ENCODE peak calls at places on chromosomes 6 and 20, in six cellular contexts. D is AG08396, C is iris pigment epithelial cell, H is GM23248, A is gastrocnemius medialis, N is nucleus accumbens. Z is an unnamed sample.

GRCh38 chr20:62702886-62703852 is 5.5 kb upstream of the NTSR1 start:
- DNase-seq in D (peak), N (no peak), C (peak), H (peak), A (no peak), Z (peak)

GRCh38 chr6:148927581-148927980 is 180.8 kb downstream of the UST start:
- DNase-seq in N (no peak), C (no peak), H (no peak), A (no peak), D (no peak), Z (no peak)

GRCh38 chr6:474454-475185 is 83.1 kb downstream of the IRF4 start:
- DNase-seq in D (no peak), N (no peak), C (peak), H (no peak), A (no peak), Z (no peak)

GRCh38 chr6:169970306-169970988 is 219.0 kb downstream of the ERMARD start:
- DNase-seq in H (no peak), N (no peak), A (no peak), D (no peak), C (no peak), Z (no peak)

GRCh38 chr20:8424010-8424409 is 291.9 kb downstream of the PLCB1 start:
- DNase-seq in A (no peak), C (peak), D (peak), H (peak), N (no peak), Z (no peak)

GRCh38 chr20:15100506-15101160 is 763.2 kb upstream of the FLRT3 start:
- DNase-seq in A (no peak), H (peak), C (peak), N (no peak), D (no peak), Z (no peak)

GRCh38 chr20:35515949-35516645 is 13.4 kb downstream of the C20orf173 start:
- DNase-seq in D (peak), N (no peak), H (peak), C (peak), A (no peak), Z (peak)

GRCh38 chr6:1761472-1761871 is 151.8 kb downstream of the FOXC1 start:
- DNase-seq in N (no peak), A (no peak), C (no peak), H (no peak), D (no peak), Z (no peak)

GRCh38 chr20:32964575-32964974 is 39.7 kb downstream of the SUN5 start:
- DNase-seq in N (no peak), C (no peak), D (no peak), H (no peak), A (no peak), Z (no peak)

GRCh38 chr6:36809933-36810844 is 29.1 kb downstream of the CPNE5 start:
- DNase-seq in N (no peak), H (no peak), C (no peak), D (no peak), A (no peak), Z (no peak)

GRCh38 chr6:6803180-6803978 is 214.9 kb downstream of the LY86 start:
- DNase-seq in C (no peak), N (no peak), A (no peak), H (no peak), D (no peak), Z (no peak)

GRCh38 chr6:107735906-107736635 is 88.0 kb downstream of the SCML4 start:
- DNase-seq in A (no peak), N (no peak), C (no peak), D (no peak), H (no peak), Z (no peak)

GRCh38 chr6:168072730-168073129 is 6.3 kb downstream of the FRMD1 start:
- DNase-seq in D (no peak), C (no peak), H (no peak), A (no peak), N (no peak), Z (no peak)

GRCh38 chr6:136463796-136464542 is 86.3 kb downstream of the MAP7 start:
- DNase-seq in N (no peak), A (no peak), H (no peak), C (no peak), D (no peak), Z (no peak)

GRCh38 chr6:1310628-1311399 is 1.1 kb upstream of the FOXQ1 start:
- DNase-seq in C (no peak), N (no peak), A (no peak), D (no peak), H (peak), Z (no peak)

GRCh38 chr6:24807584-24807983 is 8.9 kb upstream of the ARMH2 start:
- DNase-seq in N (no peak), D (no peak), H (no peak), C (no peak), A (no peak), Z (no peak)

GRCh38 chr20:50691585-50692552 is 527 bp upstream of the RIPOR3 start:
- DNase-seq in A (no peak), H (peak), N (no peak), C (peak), D (peak), Z (peak)

GRCh38 chr6:97663252-97663651 is 380.2 kb upstream of the MMS22L start:
- DNase-seq in D (no peak), C (no peak), A (no peak), N (no peak), H (no peak), Z (no peak)

GRCh38 chr6:169240591-169241390 is 12.9 kb downstream of the THBS2 start:
- DNase-seq in D (no peak), A (no peak), N (no peak), C (no peak), H (peak), Z (no peak)

GRCh38 chr6:85449818-85450577 is at the start of gene NT5E:
- DNase-seq in H (peak), D (peak), C (peak), A (no peak), N (peak), Z (peak)

GRCh38 chr20:36604952-36605308 is 649 bp upstream of the RAB5IF start:
- DNase-seq in D (no peak), C (no peak), N (peak), H (no peak), A (no peak), Z (no peak)

GRCh38 chr20:3485913-3486312 is 15.1 kb downstream of the ATRN start:
- DNase-seq in N (no peak), D (no peak), H (no peak), C (no peak), A (no peak), Z (no peak)

GRCh38 chr6:116363759-116364158 is 7.0 kb upstream of the DSE start:
- DNase-seq in A (no peak), C (peak), D (peak), H (peak), N (no peak), Z (peak)

GRCh38 chr6:12592634-12593033 is 123.9 kb upstream of the PHACTR1 start:
- DNase-seq in A (no peak), D (no peak), N (no peak), C (no peak), H (no peak), Z (no peak)

GRCh38 chr20:15923030-15923776 is 650.0 kb downstream of the KIF16B start:
- DNase-seq in D (no peak), N (no peak), A (no peak), H (no peak), C (no peak), Z (no peak)

GRCh38 chr6:33272358-33273128 is 668 bp downstream of the RPS18 start:
- DNase-seq in N (no peak), C (no peak), H (no peak), D (no peak), A (no peak), Z (no peak)

GRCh38 chr6:21836292-21836691 is 242.7 kb downstream of the SOX4 start:
- DNase-seq in N (no peak), H (no peak), D (no peak), A (no peak), C (no peak), Z (no peak)

GRCh38 chr6:45556828-45557227 is 179.1 kb upstream of the SUPT3H start:
- DNase-seq in D (no peak), H (no peak), A (no peak), N (no peak), C (no peak), Z (no peak)

GRCh38 chr6:36970892-36971842 is 14.8 kb downstream of the MTCH1 start:
- DNase-seq in N (no peak), C (no peak), H (no peak), D (no peak), A (no peak), Z (no peak)